ENCODE peak calls at places on chromosomes 12 and 14, in nine cellular contexts. W is A673, D is adrenal gland, G is right atrium auricular region, H is endodermal cell, Q is AG04450, E is fibroblast of lung, B is NT2/D1, I is left ventricle myocardium inferior. X is an unnamed sample. For H3K27me3, the result is how much of the 10 kb centered on the place peaks cover.

GRCh38 chr14:88559852-88560251 is 3.0 kb upstream of the ZC3H14 start:
- DNase-seq in W (peak), D (no peak), G (no peak), H (no peak), Q (peak), E (peak), B (no peak), I (no peak), X (no peak)

GRCh38 chr14:103463149-103463548 is 59.5 kb downstream of the CKB start:
- DNase-seq in W (no peak), D (no peak), G (no peak), H (no peak), Q (no peak), E (no peak), B (no peak), I (no peak), X (no peak)

GRCh38 chr12:131077931-131078391 is 124.3 kb downstream of the ADGRD1 start:
- DNase-seq in W (no peak), D (no peak), G (peak), H (peak), Q (no peak), E (no peak), B (no peak), I (no peak), X (no peak)

GRCh38 chr14:94176808-94177207 is 2.7 kb downstream of the PPP4R4 start:
- DNase-seq in W (no peak), D (no peak), G (no peak), H (no peak), Q (no peak), E (no peak), B (no peak), I (no peak), X (no peak)

GRCh38 chr12:5022465-5023061 is 21.1 kb upstream of the KCNA5 start:
- DNase-seq in W (peak), D (peak), G (no peak), H (peak), Q (no peak), E (peak), B (peak), I (no peak), X (no peak)

GRCh38 chr12:116066381-116067230 is 210.9 kb downstream of the MED13L start:
- DNase-seq in W (peak), D (peak), G (no peak), H (peak), Q (no peak), E (peak), B (peak), I (peak), X (no peak)

GRCh38 chr14:36663404-36664321 is 2.0 kb downstream of the PAX9 start:
- DNase-seq in W (peak), D (no peak), G (no peak), H (peak), Q (no peak), E (no peak), B (no peak), I (no peak), X (no peak)

GRCh38 chr12:110120878-110121277 is 3.3 kb upstream of the IFT81 start:
- DNase-seq in W (no peak), D (no peak), G (no peak), H (no peak), Q (no peak), E (no peak), B (no peak), I (no peak), X (no peak)

GRCh38 chr14:65792208-65792905 is 379.8 kb downstream of the FUT8 start:
- DNase-seq in W (no peak), D (no peak), G (no peak), H (peak), Q (no peak), E (no peak), B (no peak), I (no peak), X (no peak)

GRCh38 chr14:79605863-79606262 is 605.4 kb downstream of the DIO2 start:
- DNase-seq in W (peak), D (no peak), G (no peak), H (no peak), Q (no peak), E (no peak), B (no peak), I (no peak), X (no peak)

GRCh38 chr14:104817930-104818713 is 17.2 kb downstream of the ZBTB42 start:
- DNase-seq in W (no peak), D (peak), G (no peak), H (peak), Q (no peak), E (no peak), B (no peak), I (no peak), X (no peak)

GRCh38 chr14:75578099-75578785 is at the start of gene FLVCR2:
- DNase-seq in W (peak), D (peak), G (peak), H (peak), Q (no peak), E (peak), B (no peak), I (peak), X (peak)

GRCh38 chr14:70808023-70808401 is 1.3 kb downstream of the MAP3K9 start:
- DNase-seq in W (peak), D (no peak), G (no peak), H (no peak), Q (no peak), E (no peak), B (no peak), I (no peak), X (no peak)

GRCh38 chr14:89851031-89851430 is 103.5 kb downstream of the EFCAB11 start:
- DNase-seq in W (no peak), D (no peak), G (no peak), H (no peak), Q (no peak), E (peak), B (no peak), I (no peak), X (no peak)

GRCh38 chr12:127773520-127773919 is 493.4 kb upstream of the TMEM132C start:
- DNase-seq in W (no peak), D (no peak), G (no peak), H (peak), Q (no peak), E (no peak), B (peak), I (no peak), X (no peak)

GRCh38 chr12:52531563-52532300 is 11.5 kb upstream of the KRT5 start:
- DNase-seq in W (no peak), D (peak), G (no peak), H (no peak), Q (no peak), E (no peak), B (no peak), I (no peak), X (no peak)

GRCh38 chr12:80702889-80703605 is 4.4 kb upstream of the MYF6 start:
- DNase-seq in W (no peak), D (no peak), G (no peak), H (no peak), Q (peak), E (peak), B (no peak), I (no peak), X (no peak)

GRCh38 chr12:80708535-80709328 is 1.3 kb downstream of the MYF6 start:
- DNase-seq in W (no peak), D (no peak), G (no peak), H (peak), Q (no peak), E (peak), B (no peak), I (no peak), X (no peak)

GRCh38 chr14:56131865-56132830 is 13.9 kb downstream of the PELI2 start:
- DNase-seq in W (no peak), D (no peak), G (no peak), H (no peak), Q (no peak), E (no peak), B (no peak), I (no peak), X (no peak)

DNA sequence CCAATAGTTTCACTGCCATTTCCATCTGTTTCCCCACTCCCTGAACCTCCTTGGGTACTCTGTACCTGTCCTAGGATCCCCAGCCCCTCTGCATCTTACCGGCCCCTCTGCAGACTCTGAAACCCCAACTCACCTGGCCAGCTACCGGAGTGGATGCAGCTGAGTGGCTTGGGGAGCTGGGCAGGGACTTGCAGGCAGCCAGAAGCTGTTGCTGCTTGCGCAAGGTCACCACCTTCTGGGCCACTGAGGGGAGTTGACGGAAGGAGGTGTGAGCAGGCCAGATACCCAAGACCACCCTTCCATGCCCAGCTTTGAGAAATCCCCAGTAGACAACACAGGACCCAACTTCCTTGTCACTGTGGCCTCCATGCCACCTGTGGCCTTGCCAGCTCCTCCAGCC is 6.3 kb downstream of the AGAP2 start:
- DNase-seq in W (no peak), D (no peak), G (no peak), H (no peak), Q (no peak), E (no peak), B (no peak), I (no peak), X (no peak)
- H3K27me3 ChIP-seq in W (under half), D (under half), G (under half), H (half or more), Q (half or more), E (under half), B (half or more), I (half or more), X (under half)

DNA sequence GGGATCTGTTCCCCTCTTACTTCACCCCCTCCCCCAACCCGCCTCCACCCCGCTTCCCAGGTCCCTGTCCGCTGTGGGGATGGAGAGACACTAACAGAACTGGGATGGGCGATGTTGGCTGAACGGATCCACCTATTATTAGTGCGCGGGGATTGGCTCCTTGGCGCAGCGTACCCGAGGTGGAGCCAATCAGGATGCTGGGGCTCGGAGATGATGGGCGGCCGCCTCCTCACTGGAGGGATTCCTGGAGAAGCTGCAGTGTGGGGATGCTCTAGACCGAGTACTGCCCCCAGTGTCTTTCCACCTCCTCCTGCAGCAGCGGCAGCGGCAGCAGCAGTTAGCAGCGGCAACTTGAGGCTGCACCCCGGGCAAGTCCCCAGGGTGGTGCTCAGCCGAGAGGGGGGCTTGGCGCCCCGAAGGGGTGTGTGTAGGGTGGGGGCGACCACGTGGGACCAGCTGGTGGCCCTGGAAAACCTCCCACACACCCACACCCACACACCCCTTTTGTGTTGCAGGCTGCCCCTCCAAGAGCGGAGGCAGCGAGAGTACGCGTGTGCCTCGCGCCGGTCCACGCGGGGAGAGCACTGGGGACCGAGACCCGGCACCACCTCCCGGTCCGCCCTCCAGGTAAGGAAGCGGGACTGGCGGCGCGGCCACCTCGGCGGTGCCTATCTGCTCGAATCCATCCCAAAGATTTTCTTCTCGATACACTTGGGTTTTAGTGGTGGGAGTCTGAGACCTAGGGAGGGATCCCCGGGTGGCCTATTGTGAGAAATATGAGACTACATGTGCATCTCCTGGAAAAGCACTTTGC is at the start of gene SYT1:
- DNase-seq in W (peak), D (no peak), G (no peak), H (peak), Q (peak), E (peak), B (peak), I (peak), X (peak)
- H3K27me3 ChIP-seq in W (under half), D (under half), G (under half), H (under half), Q (under half), E (under half), B (under half), I (half or more), X (under half)

GRCh38 chr14:74557691-74558090 is 54.3 kb downstream of the LTBP2 start:
- DNase-seq in W (no peak), D (no peak), G (no peak), H (no peak), Q (no peak), E (no peak), B (no peak), I (no peak), X (no peak)
- H3K27me3 ChIP-seq in W (under half), D (under half), G (under half), H (under half), Q (under half), E (under half), B (under half), I (under half), X (under half)

GRCh38 chr14:20656274-20656673 is 14.8 kb upstream of the OR6S1 start:
- DNase-seq in W (no peak), D (no peak), G (peak), H (no peak), Q (no peak), E (no peak), B (no peak), I (no peak), X (no peak)
- H3K27me3 ChIP-seq in W (under half), D (half or more), G (under half), H (under half), Q (under half), E (under half), B (under half), I (half or more), X (half or more)

GRCh38 chr12:102966200-102966941 is 8.9 kb downstream of the ASCL1 start:
- DNase-seq in W (no peak), D (no peak), G (no peak), H (peak), Q (no peak), E (no peak), B (no peak), I (no peak), X (no peak)
- H3K27me3 ChIP-seq in W (half or more), D (under half), G (under half), H (half or more), Q (under half), E (under half), B (half or more), I (half or more), X (under half)

DNA sequence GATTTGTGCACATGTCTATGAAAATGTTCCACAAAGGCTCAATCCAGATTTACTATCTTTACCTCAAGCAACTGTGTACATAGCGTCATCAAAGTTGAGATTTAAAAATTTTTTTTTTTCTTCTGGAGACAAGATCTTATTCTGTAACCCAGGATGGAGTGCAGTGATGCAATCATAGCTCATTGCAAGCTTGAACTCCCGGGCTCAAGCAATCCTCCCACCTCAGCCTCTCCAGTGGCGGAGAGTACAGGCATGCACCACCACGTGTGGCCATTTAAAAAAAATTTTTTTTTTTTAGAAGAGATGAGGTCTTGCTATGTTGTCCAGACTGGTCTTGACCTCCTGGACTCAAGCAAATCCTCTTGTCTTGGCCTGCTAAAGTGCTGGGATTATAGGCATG is 2.3 kb downstream of the COCH start:
- DNase-seq in W (peak), D (no peak), G (no peak), H (no peak), Q (no peak), E (no peak), B (no peak), I (no peak), X (no peak)
- H3K27me3 ChIP-seq in W (under half), D (under half), G (under half), H (under half), Q (under half), E (under half), B (under half), I (half or more), X (under half)

GRCh38 chr14:35532783-35533356 is 1.1 kb upstream of the INSM2 start:
- DNase-seq in W (no peak), D (no peak), G (no peak), H (no peak), Q (no peak), E (no peak), B (no peak), I (no peak), X (no peak)

GRCh38 chr14:35534884-35535793 is 1.2 kb downstream of the INSM2 start:
- DNase-seq in W (peak), D (peak), G (no peak), H (peak), Q (peak), E (peak), B (peak), I (peak), X (no peak)

GRCh38 chr14:35531960-35532747 is 1.8 kb upstream of the INSM2 start:
- DNase-seq in W (no peak), D (no peak), G (no peak), H (no peak), Q (no peak), E (no peak), B (no peak), I (no peak), X (no peak)

GRCh38 chr14:35534130-35534883 is at the start of gene INSM2:
- DNase-seq in W (peak), D (no peak), G (no peak), H (no peak), Q (no peak), E (peak), B (no peak), I (no peak), X (no peak)

GRCh38 chr14:35533357-35534129 is 421 bp upstream of the INSM2 start:
- DNase-seq in W (peak), D (peak), G (no peak), H (peak), Q (no peak), E (peak), B (peak), I (peak), X (no peak)
- H3K27me3 ChIP-seq in W (half or more), D (under half), G (under half), H (half or more), Q (under half), E (under half), B (half or more), I (half or more), X (under half)

GRCh38 chr14:100898935-100899840 is 4.3 kb downstream of the RTL1 start:
- DNase-seq in W (peak), D (peak), G (peak), H (peak), Q (no peak), E (no peak), B (no peak), I (peak), X (no peak)

GRCh38 chr14:100896369-100897060 is 7.0 kb downstream of the RTL1 start:
- DNase-seq in W (no peak), D (peak), G (peak), H (peak), Q (no peak), E (no peak), B (no peak), I (no peak), X (no peak)

GRCh38 chr14:100900837-100901390 is 2.6 kb downstream of the RTL1 start:
- DNase-seq in W (peak), D (peak), G (peak), H (peak), Q (no peak), E (no peak), B (peak), I (no peak), X (no peak)

GRCh38 chr14:100899841-100900771 is 3.4 kb downstream of the RTL1 start:
- DNase-seq in W (no peak), D (peak), G (peak), H (peak), Q (no peak), E (no peak), B (no peak), I (no peak), X (no peak)

GRCh38 chr14:100898465-100898864 is 5.1 kb downstream of the RTL1 start:
- DNase-seq in W (no peak), D (peak), G (peak), H (peak), Q (no peak), E (no peak), B (no peak), I (no peak), X (no peak)
- H3K27me3 ChIP-seq in W (under half), D (under half), G (under half), H (under half), Q (under half), E (under half), B (under half), I (half or more), X (under half)